ENCODE peak calls at places on chromosome 4, in five cellular contexts. One of them, this sample, is unnamed.

GRCh38 chr4:111800551-111800950 is 344.7 kb upstream of the FAM241A start:
- DNase-seq in stomach: no peak
- DNase-seq in dermis blood vessel endothelial cell: no peak
- DNase-seq in choroid plexus epithelial cell: no peak
- DNase-seq in CD8-positive, alpha-beta memory T cell: no peak
- DNase-seq in this sample: no peak

GRCh38 chr4:117068120-117068519 is 17.3 kb downstream of the TRAM1L1 start:
- DNase-seq in stomach: no peak
- DNase-seq in dermis blood vessel endothelial cell: no peak
- DNase-seq in CD8-positive, alpha-beta memory T cell: no peak
- DNase-seq in choroid plexus epithelial cell: no peak
- DNase-seq in this sample: no peak

GRCh38 chr4:52943644-52944043 is 81.5 kb downstream of the RASL11B start:
- DNase-seq in choroid plexus epithelial cell: no peak
- DNase-seq in dermis blood vessel endothelial cell: no peak
- DNase-seq in CD8-positive, alpha-beta memory T cell: no peak
- DNase-seq in stomach: no peak
- DNase-seq in this sample: no peak

GRCh38 chr4:186651624-186652023 is 72.0 kb downstream of the FAT1 start:
- DNase-seq in CD8-positive, alpha-beta memory T cell: no peak
- DNase-seq in stomach: peak
- DNase-seq in choroid plexus epithelial cell: peak
- DNase-seq in dermis blood vessel endothelial cell: peak
- DNase-seq in this sample: peak

GRCh38 chr4:39305902-39306677 is 60.1 kb downstream of the RFC1 start:
- DNase-seq in dermis blood vessel endothelial cell: no peak
- DNase-seq in CD8-positive, alpha-beta memory T cell: no peak
- DNase-seq in stomach: no peak
- DNase-seq in choroid plexus epithelial cell: peak
- DNase-seq in this sample: peak

GRCh38 chr4:30720021-30720655 is at the start of gene PCDH7:
- DNase-seq in dermis blood vessel endothelial cell: peak
- DNase-seq in choroid plexus epithelial cell: peak
- DNase-seq in stomach: peak
- DNase-seq in CD8-positive, alpha-beta memory T cell: no peak
- DNase-seq in this sample: peak

GRCh38 chr4:170259631-170260153 is 169.9 kb upstream of the AADAT start:
- DNase-seq in dermis blood vessel endothelial cell: peak
- DNase-seq in choroid plexus epithelial cell: peak
- DNase-seq in stomach: peak
- DNase-seq in CD8-positive, alpha-beta memory T cell: no peak
- DNase-seq in this sample: peak

GRCh38 chr4:6469898-6470501 is 2.4 kb downstream of the PPP2R2C start:
- DNase-seq in CD8-positive, alpha-beta memory T cell: no peak
- DNase-seq in stomach: no peak
- DNase-seq in dermis blood vessel endothelial cell: no peak
- DNase-seq in choroid plexus epithelial cell: no peak
- DNase-seq in this sample: no peak

GRCh38 chr4:167897116-167897515 is 195.2 kb upstream of the ANXA10 start:
- DNase-seq in CD8-positive, alpha-beta memory T cell: no peak
- DNase-seq in stomach: no peak
- DNase-seq in dermis blood vessel endothelial cell: peak
- DNase-seq in choroid plexus epithelial cell: peak
- DNase-seq in this sample: peak